ENCODE peak calls at places on chromosomes 7 and 10, in four cellular contexts. W is kidney tubule cell, L is anterior cingulate cortex, A is BJ. P is an unnamed sample.

GRCh38 chr7:17289074-17289665 is 9.3 kb upstream of the AHR start:
- DNase-seq in W (no peak), L (no peak), A (no peak), P (no peak)

GRCh38 chr10:23120001-23120934 is 24.9 kb downstream of the MSRB2 start:
- DNase-seq in W (no peak), L (no peak), A (no peak), P (no peak)

GRCh38 chr7:124790645-124791044 is 25.1 kb upstream of the GPR37 start:
- DNase-seq in W (no peak), L (no peak), A (no peak), P (no peak)

GRCh38 chr7:139753079-139753692 is 24.6 kb downstream of the HIPK2 start:
- DNase-seq in W (peak), L (no peak), A (no peak), P (no peak)

GRCh38 chr7:24318326-24318725 is 34.3 kb downstream of the NPY start:
- DNase-seq in W (no peak), L (no peak), A (no peak), P (peak)

GRCh38 chr10:125808047-125808446 is 15.0 kb downstream of the UROS start:
- DNase-seq in W (no peak), L (no peak), A (no peak), P (no peak)

GRCh38 chr10:78588194-78588811 is 480.5 kb upstream of the ZMIZ1 start:
- DNase-seq in W (no peak), L (no peak), A (no peak), P (no peak)

GRCh38 chr10:10630281-10630680 is 387.4 kb upstream of the CELF2 start:
- DNase-seq in W (no peak), L (no peak), A (no peak), P (no peak)

GRCh38 chr7:27163776-27164380 is 1.5 kb downstream of the HOXA9 start:
- DNase-seq in W (no peak), L (no peak), A (no peak), P (no peak)

GRCh38 chr10:10092581-10092980 is 925.1 kb upstream of the CELF2 start:
- DNase-seq in W (no peak), L (no peak), A (peak), P (no peak)

GRCh38 chr10:48981310-48981907 is 41.8 kb upstream of the LRRC18 start:
- DNase-seq in W (peak), L (peak), A (no peak), P (peak)

GRCh38 chr7:37027557-37028341 is 303.5 kb upstream of the AOAH start:
- DNase-seq in W (no peak), L (no peak), A (no peak), P (no peak)

GRCh38 chr7:21414795-21415393 is 13.0 kb upstream of the SP4 start:
- DNase-seq in W (no peak), L (no peak), A (no peak), P (no peak)

GRCh38 chr10:35420044-35420443 is 83.7 kb downstream of the CCNY start:
- DNase-seq in W (peak), L (no peak), A (no peak), P (peak)

GRCh38 chr7:105828141-105828540 is 48.3 kb downstream of the ATXN7L1 start:
- DNase-seq in W (no peak), L (no peak), A (no peak), P (no peak)

GRCh38 chr10:17059197-17059688 is 70.4 kb downstream of the CUBN start:
- DNase-seq in W (peak), L (no peak), A (no peak), P (no peak)

GRCh38 chr7:22406715-22407114 is 49.8 kb upstream of the RAPGEF5 start:
- DNase-seq in W (no peak), L (no peak), A (no peak), P (no peak)

GRCh38 chr10:110300486-110300986 is 4.2 kb downstream of the SMNDC1 start:
- DNase-seq in W (no peak), L (no peak), A (no peak), P (no peak)

GRCh38 chr7:87797798-87798403 is 78.3 kb downstream of the SLC25A40 start:
- DNase-seq in W (peak), L (no peak), A (no peak), P (peak)

GRCh38 chr7:152849128-152849527 is 89.6 kb downstream of the ACTR3B start:
- DNase-seq in W (no peak), L (no peak), A (no peak), P (no peak)

GRCh38 chr7:138752568-138753518 is 45.0 kb upstream of the TMEM213 start:
- DNase-seq in W (peak), L (no peak), A (no peak), P (peak)

GRCh38 chr7:13742719-13743640 is 246.5 kb downstream of the ETV1 start:
- DNase-seq in W (peak), L (no peak), A (no peak), P (peak)

GRCh38 chr7:22663319-22663718 is 63.7 kb upstream of the IL6 start:
- DNase-seq in W (peak), L (no peak), A (peak), P (no peak)

GRCh38 chr10:123515661-123516060 is 150.5 kb upstream of the GPR26 start:
- DNase-seq in W (no peak), L (no peak), A (no peak), P (no peak)

GRCh38 chr7:131890191-131890590 is 333.8 kb upstream of the PODXL start:
- DNase-seq in W (no peak), L (no peak), A (no peak), P (no peak)

GRCh38 chr7:20114463-20114862 is 102.7 kb downstream of the MACC1 start:
- DNase-seq in W (peak), L (no peak), A (no peak), P (peak)

GRCh38 chr10:58609525-58610150 is 97.0 kb downstream of the BICC1 start:
- DNase-seq in W (no peak), L (no peak), A (no peak), P (no peak)

P was measured in epithelial cell of esophagus.